ENCODE peak calls at places on chromosomes 5 and 9, in nine cellular contexts. H, K, L, O, P, G, Y, T and W are unnamed samples. For H3K4me1, the result is how much of the 10 kb centered on the place peaks cover.

GRCh38 chr9:37626708-37627293 is 24.0 kb upstream of the FRMPD1 start:
- DNase-seq in H (no peak), K (no peak), L (no peak), O (no peak), P (no peak), G (no peak), Y (no peak), T (no peak), W (no peak)

GRCh38 chr5:66113160-66113559 is 30.9 kb upstream of the SREK1 start:
- DNase-seq in H (no peak), K (peak), L (no peak), O (peak), P (no peak), G (no peak), Y (no peak), T (no peak), W (peak)

GRCh38 chr5:40291338-40291737 is 388.4 kb upstream of the PTGER4 start:
- DNase-seq in H (no peak), K (peak), L (no peak), O (no peak), P (no peak), G (no peak), Y (no peak), T (no peak), W (peak)

GRCh38 chr5:135456238-135457099 is 4.3 kb upstream of the TIFAB start:
- DNase-seq in H (no peak), K (peak), L (no peak), O (peak), P (no peak), G (no peak), Y (no peak), T (peak), W (peak)

GRCh38 chr5:141762790-141763368 is 80.8 kb upstream of the ARAP3 start:
- DNase-seq in H (no peak), K (no peak), L (no peak), O (no peak), P (peak), G (no peak), Y (no peak), T (no peak), W (peak)

GRCh38 chr5:2752059-2752874 is 790 bp upstream of the IRX2 start:
- DNase-seq in H (peak), K (peak), L (peak), O (no peak), P (no peak), G (no peak), Y (no peak), T (peak), W (peak)

GRCh38 chr5:1336749-1337489 is 8.0 kb downstream of the CLPTM1L start:
- DNase-seq in H (no peak), K (no peak), L (no peak), O (no peak), P (peak), G (no peak), Y (no peak), T (no peak), W (no peak)

GRCh38 chr5:151095341-151096000 is 14.6 kb upstream of the TNIP1 start:
- DNase-seq in H (no peak), K (no peak), L (no peak), O (no peak), P (no peak), G (peak), Y (no peak), T (peak), W (peak)

GRCh38 chr5:101393795-101394450 is 490.8 kb upstream of the ST8SIA4 start:
- DNase-seq in H (no peak), K (no peak), L (no peak), O (no peak), P (no peak), G (no peak), Y (no peak), T (no peak), W (peak)

GRCh38 chr5:3142261-3143027 is 391.0 kb upstream of the IRX2 start:
- DNase-seq in H (no peak), K (no peak), L (no peak), O (no peak), P (no peak), G (no peak), Y (no peak), T (no peak), W (no peak)

GRCh38 chr5:125823572-125823971 is 599.6 kb upstream of the GRAMD2B start:
- DNase-seq in H (no peak), K (peak), L (no peak), O (no peak), P (no peak), G (no peak), Y (no peak), T (no peak), W (peak)

GRCh38 chr5:127586371-127586770 is 62.5 kb upstream of the CTXN3 start:
- DNase-seq in H (no peak), K (no peak), L (no peak), O (no peak), P (no peak), G (no peak), Y (no peak), T (peak), W (no peak)

GRCh38 chr5:175606409-175606808 is 51.5 kb upstream of the HRH2 start:
- DNase-seq in H (no peak), K (no peak), L (no peak), O (no peak), P (peak), G (no peak), Y (no peak), T (no peak), W (no peak)

GRCh38 chr9:70043689-70044449 is at the start of gene MAMDC2:
- DNase-seq in H (peak), K (no peak), L (peak), O (no peak), P (peak), G (peak), Y (no peak), T (peak), W (peak)

GRCh38 chr5:178208540-178209227 is 4.4 kb downstream of the HNRNPAB start:
- DNase-seq in H (peak), K (no peak), L (no peak), O (no peak), P (no peak), G (peak), Y (peak), T (no peak), W (peak)

GRCh38 chr9:71937070-71937625 is 25.7 kb downstream of the C9orf85 start:
- DNase-seq in H (no peak), K (no peak), L (no peak), O (no peak), P (no peak), G (no peak), Y (no peak), T (no peak), W (no peak)

GRCh38 chr5:178296066-178296465 is 63.5 kb upstream of the PHYKPL start:
- DNase-seq in H (no peak), K (no peak), L (no peak), O (no peak), P (no peak), G (no peak), Y (no peak), T (no peak), W (no peak)

GRCh38 chr9:124854822-124855221 is 1.6 kb downstream of the WDR38 start:
- DNase-seq in H (no peak), K (no peak), L (no peak), O (no peak), P (no peak), G (no peak), Y (no peak), T (no peak), W (no peak)

GRCh38 chr5:125311743-125312142 is 565.3 kb upstream of the ZNF608 start:
- DNase-seq in H (no peak), K (peak), L (no peak), O (no peak), P (no peak), G (no peak), Y (no peak), T (no peak), W (peak)

GRCh38 chr5:53091304-53091703 is 18.3 kb downstream of the MOCS2 start:
- DNase-seq in H (no peak), K (peak), L (no peak), O (no peak), P (no peak), G (no peak), Y (no peak), T (no peak), W (peak)

GRCh38 chr9:127561491-127562270 is 50.4 kb upstream of the STXBP1 start:
- DNase-seq in H (peak), K (peak), L (peak), O (peak), P (no peak), G (no peak), Y (no peak), T (peak), W (peak)

GRCh38 chr9:73683862-73684591 is 532.4 kb downstream of the ANXA1 start:
- DNase-seq in H (peak), K (peak), L (peak), O (peak), P (peak), G (peak), Y (peak), T (peak), W (peak)

GRCh38 chr9:107542401-107542800 is 52.8 kb upstream of the KLF4 start:
- DNase-seq in H (no peak), K (no peak), L (no peak), O (no peak), P (no peak), G (no peak), Y (no peak), T (no peak), W (peak)

GRCh38 chr9:34620061-34620994 is at the start of gene DCTN3:
- DNase-seq in H (peak), K (peak), L (peak), O (peak), P (peak), G (peak), Y (peak), T (peak), W (peak)

GRCh38 chr5:141557681-141558136 is 61.1 kb downstream of the DIAPH1 start:
- DNase-seq in H (peak), K (peak), L (peak), O (peak), P (peak), G (peak), Y (peak), T (peak), W (peak)

GRCh38 chr5:82834151-82834550 is 243.0 kb downstream of the TMEM167A start:
- DNase-seq in H (no peak), K (no peak), L (no peak), O (no peak), P (no peak), G (no peak), Y (no peak), T (no peak), W (no peak)

DNA sequence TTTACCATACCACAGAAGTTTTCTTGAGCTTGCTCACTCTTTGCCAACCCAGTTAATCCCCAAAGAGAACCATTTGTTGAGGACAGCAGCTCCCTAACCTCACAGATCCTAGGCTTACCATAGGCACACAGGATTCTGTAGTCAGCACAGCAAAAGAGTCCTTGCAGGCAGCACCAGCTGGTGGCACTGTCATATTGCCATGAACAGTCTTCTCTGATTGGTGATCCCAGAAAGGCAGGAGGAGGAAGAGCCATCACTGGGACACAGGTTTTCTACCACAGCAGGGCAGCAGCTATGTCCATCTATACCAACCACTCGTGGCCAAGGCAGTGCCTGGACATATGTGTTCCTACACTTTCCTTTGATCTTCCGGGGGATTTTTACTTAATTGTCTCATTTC is 297.1 kb upstream of the CD180 start:
- DNase-seq in H (peak), K (peak), L (peak), O (peak), P (no peak), G (peak), Y (no peak), T (peak), W (peak)
- TF ChIP-seq EZH2phosphoT487 in H (no peak), K (no peak), L (no peak), O (no peak), P (no peak), G (no peak), Y (no peak), T (no peak), W (no peak)

DNA sequence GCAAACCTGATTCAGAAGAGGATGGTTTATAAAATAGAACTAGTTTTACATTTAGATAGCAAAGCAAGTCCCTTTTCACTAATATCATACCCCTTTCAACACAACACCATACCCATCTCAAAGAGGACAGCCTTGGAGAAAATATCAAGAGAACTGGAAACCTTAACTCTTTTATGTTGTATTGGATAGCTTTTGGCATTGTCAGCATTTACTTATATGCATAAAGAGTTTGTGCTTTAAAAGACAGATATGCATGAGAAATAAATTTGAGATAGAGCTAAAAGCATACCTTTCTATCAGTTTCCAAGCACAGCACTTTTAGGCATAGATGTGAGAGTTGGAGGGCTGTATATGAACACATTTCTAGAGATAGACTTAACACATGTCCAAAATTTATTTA is 799.3 kb upstream of the ACO1 start:
- DNase-seq in H (no peak), K (no peak), L (no peak), O (no peak), P (no peak), G (no peak), Y (no peak), T (no peak), W (no peak)
- H3K4me1 ChIP-seq in H (under half), K (under half), L (under half), O (under half), P (under half), G (under half), Y (under half), T (under half), W (under half)

DNA sequence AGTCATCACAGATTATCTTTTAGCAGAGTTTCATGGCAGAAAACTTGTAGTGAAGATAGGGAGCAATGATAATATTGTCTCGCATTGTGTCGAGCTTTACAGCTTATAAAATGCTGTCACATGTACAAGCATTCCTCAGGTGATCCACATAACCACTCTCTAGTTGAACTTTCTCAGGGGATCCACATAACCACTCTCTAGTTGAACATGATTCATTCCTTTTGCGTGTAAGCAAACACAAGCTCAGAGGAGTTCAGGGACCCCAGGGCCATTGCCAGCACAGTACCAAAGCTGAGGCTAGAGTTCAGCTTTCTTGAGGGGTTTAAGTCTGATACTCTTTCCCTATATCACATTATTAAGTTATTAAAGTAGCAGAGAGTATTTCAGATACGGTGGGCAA is 86.7 kb downstream of the CDH6 start:
- DNase-seq in H (no peak), K (no peak), L (no peak), O (no peak), P (no peak), G (no peak), Y (no peak), T (peak), W (no peak)
- H2AFZ ChIP-seq in H (peak), K (no peak), L (no peak), O (no peak), P (no peak), G (no peak), Y (no peak), T (no peak), W (no peak)

DNA sequence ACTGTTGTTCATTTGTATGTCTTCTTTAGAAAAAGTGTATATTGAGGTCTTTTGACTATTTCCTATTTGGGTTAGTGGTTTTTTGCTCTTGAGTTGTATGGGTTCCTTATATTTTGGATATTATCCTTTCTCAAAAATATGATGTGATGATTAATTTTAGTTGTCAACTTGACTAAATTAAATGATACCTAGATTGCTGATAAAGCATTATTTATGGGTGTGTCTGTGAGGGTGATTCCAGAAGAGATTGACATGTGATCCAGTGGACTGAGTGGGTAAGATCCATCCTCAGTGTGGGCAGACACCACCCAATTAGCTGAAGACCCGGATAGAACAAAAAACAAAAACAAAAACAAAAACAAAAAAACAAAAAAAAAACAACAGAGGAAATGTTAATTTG is 115.1 kb upstream of the KIF2A start:
- DNase-seq in H (no peak), K (no peak), L (no peak), O (no peak), P (no peak), G (no peak), Y (no peak), T (no peak), W (no peak)
- TF ChIP-seq EZH2phosphoT487 in H (no peak), K (no peak), L (no peak), O (no peak), P (no peak), G (no peak), Y (no peak), T (no peak), W (no peak)

DNA sequence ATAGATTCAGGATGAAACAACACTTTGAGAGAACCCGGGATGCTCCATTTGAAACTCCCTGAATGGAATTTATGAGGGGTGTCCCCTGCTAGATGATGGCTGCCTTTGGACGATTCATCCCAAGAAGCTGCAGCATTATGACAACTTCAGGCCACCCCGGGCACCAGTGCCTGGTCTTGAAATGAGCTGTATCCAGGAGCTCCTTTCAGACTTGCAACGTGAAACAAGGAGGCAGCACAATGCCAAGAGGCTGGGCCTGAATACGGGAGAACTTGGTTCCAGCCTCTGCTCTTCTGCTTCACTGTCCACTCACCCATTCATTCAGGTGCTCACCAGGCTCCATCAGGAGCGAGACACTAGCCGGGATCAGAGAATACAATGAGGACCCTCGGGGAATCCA is 78.3 kb downstream of the STK10 start:
- DNase-seq in H (no peak), K (no peak), L (no peak), O (no peak), P (no peak), G (no peak), Y (no peak), T (no peak), W (no peak)
- H3K4me1 ChIP-seq in H (under half), K (under half), L (under half), O (under half), P (under half), G (under half), Y (half or more), T (under half), W (under half)

GRCh38 chr5:10335711-10336470 is 17.6 kb upstream of the MARCHF6 start:
- DNase-seq in H (no peak), K (no peak), L (no peak), O (no peak), P (no peak), G (no peak), Y (no peak), T (no peak), W (no peak)

GRCh38 chr5:10338996-10339903 is 14.2 kb upstream of the MARCHF6 start:
- DNase-seq in H (peak), K (no peak), L (peak), O (no peak), P (no peak), G (peak), Y (no peak), T (no peak), W (no peak)

GRCh38 chr5:10334830-10335229 is 18.7 kb upstream of the MARCHF6 start:
- DNase-seq in H (no peak), K (no peak), L (no peak), O (no peak), P (no peak), G (no peak), Y (no peak), T (no peak), W (no peak)

GRCh38 chr5:10337107-10337506 is 16.4 kb upstream of the MARCHF6 start:
- DNase-seq in H (no peak), K (no peak), L (no peak), O (no peak), P (no peak), G (no peak), Y (no peak), T (no peak), W (no peak)

DNA sequence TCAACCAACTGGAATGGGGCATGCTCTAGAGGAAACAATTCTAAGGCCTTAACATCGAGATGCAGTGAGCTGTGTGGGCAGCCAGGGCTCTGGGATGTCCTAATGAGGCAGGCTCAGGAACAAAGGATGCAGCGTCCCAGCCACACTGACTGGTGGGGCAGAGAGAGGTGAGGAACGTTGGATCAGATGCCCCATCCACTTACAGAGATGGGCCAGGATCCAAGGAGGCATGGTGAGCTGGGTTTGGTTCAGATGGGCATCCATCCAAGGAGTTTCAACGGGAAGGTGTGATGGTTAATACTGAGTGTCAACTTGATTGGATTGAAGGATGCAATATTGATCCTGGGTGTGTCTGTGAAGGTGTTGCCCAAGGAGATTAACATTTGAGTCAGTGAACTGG is 15.5 kb upstream of the MARCHF6 start:
- DNase-seq in H (no peak), K (no peak), L (no peak), O (no peak), P (no peak), G (no peak), Y (no peak), T (no peak), W (no peak)
- H2AFZ ChIP-seq in H (no peak), K (no peak), L (no peak), O (no peak), P (no peak), G (no peak), Y (no peak), T (no peak), W (no peak)